ENCODE peak calls at places on chromosomes 13 and 19, in ten cellular contexts. O is mammary epithelial cell, T is neural progenitor cell, A is BJ, D is hepatocyte, N is esophagus squamous epithelium, M is kidney epithelial cell, R is GM12865, S is cardiac muscle cell, K is choroid plexus epithelial cell. J is an unnamed sample.
A peak's percentile ranks its signal among the peaks of the same experiment; 100 is the strongest.

GRCh38 chr13:27338816-27339215 is 68.2 kb downstream of the RASL11A start:
- DNase-seq in O (no peak), T (peak; percentile 73), A (no peak), D (no peak), N (no peak), M (no peak), R (peak; percentile 60), S (peak; percentile 25), K (no peak), J (no peak)

GRCh38 chr19:28727133-28727834 is 485.7 kb downstream of the UQCRFS1 start:
- DNase-seq in O (no peak), T (peak; percentile 43), A (no peak), D (no peak), N (no peak), M (no peak), R (no peak), S (peak; percentile 66), K (peak; percentile 34), J (no peak)

GRCh38 chr13:111911754-111912452 is 155.0 kb upstream of the SOX1 start:
- DNase-seq in O (no peak), T (no peak), A (no peak), D (peak; percentile 1), N (no peak), M (no peak), R (no peak), S (no peak), K (no peak), J (no peak)

GRCh38 chr19:2629491-2630351 is 72.8 kb downstream of the GNG7 start:
- DNase-seq in O (no peak), T (no peak), A (no peak), D (no peak), N (no peak), M (no peak), R (no peak), S (no peak), K (no peak), J (no peak)

GRCh38 chr19:3618811-3619630 is 7.6 kb downstream of the CACTIN start:
- DNase-seq in O (no peak), T (no peak), A (no peak), D (no peak), N (no peak), M (no peak), R (no peak), S (no peak), K (no peak), J (no peak)

GRCh38 chr19:20664917-20665781 is 3.8 kb upstream of the ZNF626 start:
- DNase-seq in O (no peak), T (peak; percentile 89), A (no peak), D (peak; percentile 51), N (no peak), M (no peak), R (no peak), S (peak; percentile 29), K (peak; percentile 44), J (no peak)

GRCh38 chr19:18306903-18307681 is 15.8 kb downstream of the LSM4 start:
- DNase-seq in O (no peak), T (no peak), A (no peak), D (no peak), N (no peak), M (no peak), R (peak; percentile 49), S (no peak), K (peak; percentile 44), J (peak; percentile 68)

GRCh38 chr19:33208904-33209843 is 15.0 kb downstream of the LRP3 start:
- DNase-seq in O (no peak), T (no peak), A (no peak), D (no peak), N (no peak), M (no peak), R (no peak), S (no peak), K (no peak), J (no peak)

GRCh38 chr19:45716314-45717130 is 14.2 kb downstream of the FBXO46 start:
- DNase-seq in O (peak; percentile 50), T (peak; percentile 40), A (no peak), D (peak; percentile 60), N (no peak), M (no peak), R (no peak), S (peak; percentile 18), K (peak; percentile 46), J (peak; percentile 35)

GRCh38 chr13:34179481-34179880 is 361.5 kb downstream of the RFC3 start:
- DNase-seq in O (no peak), T (peak; percentile 51), A (no peak), D (no peak), N (no peak), M (no peak), R (no peak), S (peak; percentile 9), K (peak; percentile 51), J (peak; percentile 26)

GRCh38 chr13:61608138-61608537 is 192.5 kb upstream of the PCDH20 start:
- DNase-seq in O (no peak), T (peak; percentile 58), A (no peak), D (no peak), N (no peak), M (no peak), R (no peak), S (no peak), K (no peak), J (no peak)

DNA sequence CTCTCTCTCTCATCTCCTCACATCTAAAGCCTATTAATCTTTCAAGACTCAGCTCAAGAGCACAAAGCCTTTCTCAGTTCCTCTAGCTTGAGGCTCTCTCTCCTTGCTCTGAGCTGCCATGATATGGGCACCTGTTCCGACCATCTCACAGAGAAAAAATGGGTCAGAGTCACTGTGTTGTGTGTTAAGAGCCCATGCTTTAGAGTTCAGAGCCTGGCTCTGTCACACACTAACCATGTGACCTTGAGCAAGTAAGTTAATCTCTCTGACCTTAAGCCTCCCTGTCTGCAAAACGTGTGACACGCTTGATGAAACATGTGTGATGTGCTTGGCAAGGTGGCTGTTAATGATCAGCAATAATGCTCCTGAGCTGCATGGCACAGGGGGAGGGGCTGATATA is 245.2 kb downstream of the DLEU7 start:
- DNase-seq in O (no peak), T (no peak), A (no peak), D (no peak), N (no peak), M (peak; percentile 16), R (peak; percentile 48), S (no peak), K (no peak), J (no peak)
- H3K4me3 ChIP-seq in O (no peak overlapping the region), T (no peak overlapping the region), A (no peak overlapping the region), D (no peak overlapping the region), N (no peak overlapping the region), M (no peak overlapping the region), R (no peak overlapping the region), S (no peak overlapping the region), K (no peak overlapping the region), J (no peak overlapping the region)

GRCh38 chr19:55504981-55505380 is 16.7 kb downstream of the SSC5D start:
- DNase-seq in O (no peak), T (no peak), A (no peak), D (no peak), N (no peak), M (no peak), R (no peak), S (no peak), K (no peak), J (no peak)

GRCh38 chr19:55502197-55502952 is 14.1 kb downstream of the SSC5D start:
- DNase-seq in O (no peak), T (no peak), A (no peak), D (no peak), N (no peak), M (no peak), R (no peak), S (no peak), K (no peak), J (no peak)

GRCh38 chr19:55503447-55504251 is 15.4 kb downstream of the SSC5D start:
- DNase-seq in O (peak; percentile 84), T (peak; percentile 97), A (peak; percentile 31), D (peak; percentile 96), N (peak; percentile 54), M (no peak), R (peak; percentile 94), S (peak; percentile 95), K (peak; percentile 92), J (peak; percentile 90)

GRCh38 chr19:55500368-55500952 is 12.2 kb downstream of the SSC5D start:
- DNase-seq in O (no peak), T (no peak), A (no peak), D (no peak), N (no peak), M (no peak), R (no peak), S (no peak), K (no peak), J (no peak)

DNA sequence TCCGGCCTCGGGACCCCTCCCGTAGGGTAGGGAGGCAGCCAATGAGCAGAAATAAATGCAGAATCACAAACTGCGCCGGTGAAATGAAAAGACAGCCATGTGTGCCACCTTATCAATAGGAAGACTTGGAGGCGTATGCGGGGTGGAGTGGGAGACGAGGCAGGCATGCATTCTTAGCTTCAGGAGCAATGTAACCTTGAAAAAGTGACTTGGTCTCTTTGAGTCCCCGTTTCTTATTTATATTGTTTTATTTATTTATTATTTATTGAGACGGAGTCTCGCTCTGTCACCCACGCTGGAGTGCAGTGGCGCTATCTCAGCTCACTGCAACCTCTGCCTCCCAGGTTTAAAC is 16.0 kb downstream of the SSC5D start:
- DNase-seq in O (no peak), T (no peak), A (no peak), D (no peak), N (no peak), M (no peak), R (no peak), S (no peak), K (no peak), J (no peak)
- TF ChIP-seq CTCF in O (no peak), T (no peak), A (no peak), D (no peak), N (no peak), M (no peak), R (no peak), S (no peak), K (no peak), J (no peak)

DNA sequence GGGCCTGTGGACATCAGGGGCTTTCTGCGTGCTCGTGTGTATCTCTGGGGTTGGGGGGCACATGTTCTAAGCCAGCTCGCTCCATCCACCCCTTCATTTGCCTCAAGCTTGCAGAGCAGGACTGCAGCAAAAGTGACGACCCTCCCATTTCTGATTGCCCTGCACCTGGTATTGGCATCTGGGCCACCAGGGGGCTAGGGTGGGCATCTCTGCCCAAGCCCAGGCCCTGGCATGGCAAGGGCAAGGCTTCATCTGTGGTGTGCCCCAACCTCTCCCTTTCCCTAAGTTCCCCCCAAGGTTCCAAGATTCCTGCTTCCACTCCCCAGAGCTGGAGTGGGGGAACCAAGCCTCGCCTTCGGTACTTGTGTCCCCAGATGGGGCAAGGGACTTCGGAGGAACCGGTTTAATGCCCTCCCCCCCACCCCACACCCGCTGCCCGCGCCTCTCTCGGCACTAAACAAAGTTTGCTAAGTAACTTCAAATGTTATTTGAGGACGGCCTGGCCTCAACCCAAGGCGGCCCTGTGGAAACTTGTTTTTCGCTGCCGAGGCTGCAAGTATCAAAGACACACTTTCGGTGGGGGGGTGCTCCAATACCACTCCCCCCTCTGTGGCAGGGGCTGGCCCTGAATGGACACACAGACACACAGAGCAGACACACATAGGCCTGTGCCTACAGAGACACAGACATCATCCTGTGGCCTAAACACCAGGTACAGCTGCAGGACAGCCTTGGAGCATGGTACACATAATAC is 12.2 kb downstream of the NFIX start:
- DNase-seq in O (peak; percentile 50), T (no peak), A (no peak), D (no peak), N (no peak), M (no peak), R (no peak), S (no peak), K (no peak), J (no peak)
- H3K4me3 ChIP-seq in O (no peak overlapping the region), T (no peak overlapping the region), A (no peak overlapping the region), D (no peak overlapping the region), N (no peak overlapping the region), M (no peak overlapping the region), R (no peak overlapping the region), S (no peak overlapping the region), K (no peak overlapping the region), J (no peak overlapping the region)

GRCh38 chr13:98981596-98982195 is 3.8 kb upstream of the DOCK9 start:
- DNase-seq in O (no peak), T (no peak), A (no peak), D (no peak), N (no peak), M (no peak), R (peak; percentile 20), S (no peak), K (no peak), J (no peak)
- TF ChIP-seq CTCF in O (no peak), T (no peak), A (no peak), D (no peak), N (no peak), M (no peak), R (no peak), S (no peak), K (no peak), J (no peak)

J was measured in astrocyte of the spinal cord.